ENCODE peak calls at places on chromosomes 4 and X, in nine cellular contexts. One of them, this sample, is unnamed.

GRCh38 chr4:110508827-110509446 is 33.0 kb downstream of the ENPEP start:
- DNase-seq in neural progenitor cell: peak
- DNase-seq in D341Med: no peak
- DNase-seq in posterior cingulate gyrus: no peak
- DNase-seq in activated T-helper 1 cell treated with Interleukin-2 at 50 U/mL for 16 hours: no peak
- DNase-seq in EL: peak
- DNase-seq in tibial artery: no peak
- DNase-seq in astrocyte of the spinal cord: peak
- DNase-seq in GM06990: no peak
- DNase-seq in this sample: no peak

GRCh38 chr4:26022346-26022891 is 108.4 kb downstream of the SMIM20 start:
- DNase-seq in activated T-helper 1 cell treated with Interleukin-2 at 50 U/mL for 16 hours: no peak
- DNase-seq in EL: peak
- DNase-seq in D341Med: no peak
- DNase-seq in tibial artery: no peak
- DNase-seq in posterior cingulate gyrus: no peak
- DNase-seq in astrocyte of the spinal cord: peak
- DNase-seq in neural progenitor cell: no peak
- DNase-seq in GM06990: no peak
- DNase-seq in this sample: no peak

GRCh38 chr4:150004481-150004880 is 73.8 kb upstream of the DCLK2 start:
- DNase-seq in posterior cingulate gyrus: no peak
- DNase-seq in GM06990: no peak
- DNase-seq in tibial artery: no peak
- DNase-seq in astrocyte of the spinal cord: peak
- DNase-seq in EL: peak
- DNase-seq in activated T-helper 1 cell treated with Interleukin-2 at 50 U/mL for 16 hours: no peak
- DNase-seq in D341Med: no peak
- DNase-seq in neural progenitor cell: no peak
- DNase-seq in this sample: no peak

GRCh38 chr4:187996502-187997177 is 1.1 kb downstream of the ZFP42 start:
- DNase-seq in tibial artery: no peak
- DNase-seq in EL: no peak
- DNase-seq in activated T-helper 1 cell treated with Interleukin-2 at 50 U/mL for 16 hours: no peak
- DNase-seq in astrocyte of the spinal cord: no peak
- DNase-seq in GM06990: no peak
- DNase-seq in D341Med: peak
- DNase-seq in posterior cingulate gyrus: no peak
- DNase-seq in neural progenitor cell: peak
- DNase-seq in this sample: no peak

GRCh38 chr4:123776267-123776666 is 379.7 kb downstream of the SPRY1 start:
- DNase-seq in D341Med: no peak
- DNase-seq in GM06990: peak
- DNase-seq in neural progenitor cell: no peak
- DNase-seq in activated T-helper 1 cell treated with Interleukin-2 at 50 U/mL for 16 hours: no peak
- DNase-seq in tibial artery: no peak
- DNase-seq in posterior cingulate gyrus: no peak
- DNase-seq in EL: no peak
- DNase-seq in astrocyte of the spinal cord: no peak
- DNase-seq in this sample: no peak

GRCh38 chrX:55056820-55057690 is 17.8 kb upstream of the PAGE2B start:
- DNase-seq in neural progenitor cell: no peak
- DNase-seq in GM06990: no peak
- DNase-seq in posterior cingulate gyrus: no peak
- DNase-seq in D341Med: no peak
- DNase-seq in EL: peak
- DNase-seq in activated T-helper 1 cell treated with Interleukin-2 at 50 U/mL for 16 hours: no peak
- DNase-seq in astrocyte of the spinal cord: peak
- DNase-seq in tibial artery: no peak
- DNase-seq in this sample: peak

GRCh38 chr4:1356181-1356998 is 9.4 kb downstream of the UVSSA start:
- DNase-seq in activated T-helper 1 cell treated with Interleukin-2 at 50 U/mL for 16 hours: no peak
- DNase-seq in EL: peak
- DNase-seq in astrocyte of the spinal cord: peak
- DNase-seq in GM06990: peak
- DNase-seq in posterior cingulate gyrus: no peak
- DNase-seq in neural progenitor cell: peak
- DNase-seq in tibial artery: no peak
- DNase-seq in D341Med: peak
- DNase-seq in this sample: peak

GRCh38 chr4:38782452-38783108 is at the start of gene TLR10:
- DNase-seq in D341Med: peak
- DNase-seq in neural progenitor cell: peak
- DNase-seq in astrocyte of the spinal cord: peak
- DNase-seq in tibial artery: no peak
- DNase-seq in EL: peak
- DNase-seq in posterior cingulate gyrus: no peak
- DNase-seq in activated T-helper 1 cell treated with Interleukin-2 at 50 U/mL for 16 hours: no peak
- DNase-seq in GM06990: peak
- DNase-seq in this sample: peak

GRCh38 chr4:141614878-141615586 is 21.4 kb upstream of the IL15 start:
- DNase-seq in posterior cingulate gyrus: no peak
- DNase-seq in tibial artery: no peak
- DNase-seq in EL: no peak
- DNase-seq in activated T-helper 1 cell treated with Interleukin-2 at 50 U/mL for 16 hours: no peak
- DNase-seq in neural progenitor cell: no peak
- DNase-seq in D341Med: no peak
- DNase-seq in astrocyte of the spinal cord: no peak
- DNase-seq in GM06990: no peak
- DNase-seq in this sample: no peak

GRCh38 chrX:132044953-132045352 is 21.9 kb downstream of the STK26 start:
- DNase-seq in tibial artery: no peak
- DNase-seq in EL: no peak
- DNase-seq in neural progenitor cell: no peak
- DNase-seq in astrocyte of the spinal cord: no peak
- DNase-seq in D341Med: no peak
- DNase-seq in activated T-helper 1 cell treated with Interleukin-2 at 50 U/mL for 16 hours: no peak
- DNase-seq in posterior cingulate gyrus: no peak
- DNase-seq in GM06990: no peak
- DNase-seq in this sample: no peak

GRCh38 chr4:108619372-108620100 is 840 bp upstream of the RPL34 start:
- DNase-seq in GM06990: no peak
- DNase-seq in posterior cingulate gyrus: no peak
- DNase-seq in astrocyte of the spinal cord: no peak
- DNase-seq in tibial artery: no peak
- DNase-seq in activated T-helper 1 cell treated with Interleukin-2 at 50 U/mL for 16 hours: peak
- DNase-seq in D341Med: no peak
- DNase-seq in neural progenitor cell: no peak
- DNase-seq in EL: no peak
- DNase-seq in this sample: peak

This sample was measured in CD4-positive, alpha-beta memory T cell.